ENCODE peak calls at places on chromosome 4, in ten cellular contexts. O is posterior cingulate gyrus; D is hippocampal formation; N is DMS153; Q is type B pancreatic cell; H is activated CD4-positive, alpha-beta memory T cell treated with anti-CD3 and anti-CD28 coated beads, Interleukin-2, amount 10 ng/mL, durations not matched to agents 7 days and 5 days; I is smooth muscle cell of the brain vasculature; L is glutamatergic neuron; R is foreskin fibroblast; P is heart right ventricle. C is an unnamed sample.

GRCh38 chr4:153260553-153261306 is 56.5 kb downstream of the TRIM2 start:
- DNase-seq in Q (no peak), H (no peak), P (no peak), L (no peak), N (no peak), O (no peak), D (no peak), I (no peak), R (peak; percentile 49), C (no peak)

GRCh38 chr4:76055005-76055404 is 19.1 kb upstream of the CXCL11 start:
- DNase-seq in L (no peak), N (no peak), D (no peak), R (no peak), Q (no peak), O (no peak), I (no peak), H (no peak), P (no peak), C (no peak)

GRCh38 chr4:124135409-124135813 is 577.1 kb downstream of the ANKRD50 start:
- DNase-seq in O (no peak), I (no peak), L (no peak), Q (no peak), H (no peak), D (no peak), N (no peak), P (no peak), R (no peak), C (no peak)

GRCh38 chr4:42397256-42397634 is at the start of gene SHISA3:
- DNase-seq in L (peak; percentile 49), R (no peak), N (no peak), P (peak; percentile 14), I (no peak), O (peak; percentile 68), Q (no peak), H (peak; percentile 38), D (no peak), C (no peak)

GRCh38 chr4:158949094-158949493 is 153.8 kb upstream of the RAPGEF2 start:
- DNase-seq in Q (no peak), D (no peak), I (peak; percentile 13), P (no peak), R (peak; percentile 22), L (no peak), H (no peak), N (no peak), O (no peak), C (no peak)

GRCh38 chr4:138439143-138439581 is 197.0 kb upstream of the SLC7A11 start:
- DNase-seq in R (no peak), N (no peak), H (no peak), L (no peak), O (no peak), I (no peak), D (no peak), P (no peak), Q (no peak), C (no peak)

GRCh38 chr4:76562161-76562560 is 127.1 kb downstream of the SHROOM3 start:
- DNase-seq in Q (no peak), R (peak; percentile 72), P (no peak), O (no peak), H (no peak), I (no peak), L (no peak), N (no peak), D (no peak), C (no peak)

GRCh38 chr4:55866973-55867574 is 13.6 kb downstream of the EXOC1 start:
- DNase-seq in R (peak; percentile 43), N (peak; percentile 53), D (peak; percentile 1), H (no peak), I (no peak), L (no peak), Q (no peak), P (peak; percentile 8), O (no peak), C (no peak)

GRCh38 chr4:100984901-100985300 is 362.4 kb downstream of the PPP3CA start:
- DNase-seq in D (no peak), O (no peak), N (no peak), P (no peak), Q (no peak), I (no peak), R (peak; percentile 43), H (no peak), L (no peak), C (no peak)

GRCh38 chr4:6032249-6033244 is 14.3 kb upstream of the C4orf50 start:
- DNase-seq in P (no peak), H (no peak), O (peak; percentile 85), N (peak; percentile 50), I (no peak), L (no peak), Q (no peak), R (no peak), D (peak; percentile 38), C (peak; percentile 60)

GRCh38 chr4:109574443-109574850 is 14.4 kb downstream of the MCUB start:
- DNase-seq in P (no peak), N (peak; percentile 31), R (peak; percentile 14), D (no peak), O (no peak), I (no peak), H (no peak), L (no peak), Q (no peak), C (no peak)

GRCh38 chr4:154564311-154564710 is 1.5 kb downstream of the FGB start:
- DNase-seq in N (no peak), P (no peak), L (no peak), O (no peak), R (no peak), Q (no peak), H (no peak), D (no peak), I (no peak), C (no peak)

GRCh38 chr4:81756973-81757372 is 285.3 kb upstream of the RASGEF1B start:
- DNase-seq in P (no peak), D (no peak), O (no peak), L (no peak), N (no peak), H (no peak), Q (no peak), I (no peak), R (no peak), C (no peak)

GRCh38 chr4:128820631-128821119 is 11.2 kb downstream of the JADE1 start:
- DNase-seq in I (no peak), N (no peak), O (no peak), Q (no peak), H (no peak), L (no peak), P (no peak), R (no peak), D (no peak), C (no peak)

GRCh38 chr4:97587912-97588311 is 555.4 kb downstream of the STPG2 start:
- DNase-seq in Q (no peak), D (no peak), L (no peak), I (no peak), H (no peak), R (no peak), P (no peak), N (no peak), O (no peak), C (no peak)